ENCODE peak calls at places on chromosomes 7 and 10, in six cellular contexts. C is activated T-helper 1 cell treated with anti-CD3 and anti-CD28 coated beads, Interleukin-12 subunit alpha, Interleukin-12 subunit beta, Interleukin-2, Interleukin-4 antibody, amounts not matched to agents 30 ng/mL and 10 ng/mL and 1 ng/mL, durations not matched to agents 14 hours and 24 hours and 36 hours; R is NCI-H1105 treated with DMSO at 0.1 percent for 48 hours; N is gastrocnemius medialis; Q is posterior vena cava; T is stimulated activated CD4-positive, alpha-beta T cell treated with anti-CD3 and anti-CD28 coated beads, Interleukin-15, amount 100 ng/mL, for 1 hour. K is an unnamed sample.

GRCh38 chr7:100034871-100035510 is 14.6 kb upstream of the ZSCAN21 start:
- DNase-seq in T (no peak), N (no peak), C (no peak), R (no peak), Q (no peak), K (no peak)

GRCh38 chr10:81995254-81995653 is 120.3 kb downstream of the NRG3 start:
- DNase-seq in C (no peak), T (no peak), Q (no peak), N (no peak), R (no peak), K (no peak)

GRCh38 chr7:143434660-143435059 is 8.6 kb upstream of the TAS2R60 start:
- DNase-seq in Q (peak), N (peak), C (no peak), T (no peak), R (peak), K (no peak)

GRCh38 chr7:137820677-137821420 is 25.9 kb downstream of the DGKI start:
- DNase-seq in N (peak), Q (peak), R (peak), T (no peak), C (no peak), K (no peak)

GRCh38 chr10:126387931-126388911 is at the start of gene ADAM12:
- DNase-seq in Q (peak), C (no peak), N (no peak), T (no peak), R (no peak), K (no peak)

GRCh38 chr10:74153123-74153522 is 2.1 kb downstream of the ADK start:
- DNase-seq in R (no peak), T (no peak), C (no peak), Q (no peak), N (no peak), K (no peak)

GRCh38 chr10:72665925-72666324 is 26.0 kb upstream of the MCU start:
- DNase-seq in R (no peak), T (no peak), C (no peak), N (no peak), Q (no peak), K (no peak)

GRCh38 chr10:44316187-44316921 is 68.5 kb downstream of the CXCL12 start:
- DNase-seq in R (no peak), Q (no peak), C (no peak), T (no peak), N (no peak), K (no peak)

GRCh38 chr7:140517546-140518369 is 38.5 kb upstream of the MKRN1 start:
- DNase-seq in Q (peak), C (peak), R (peak), N (peak), T (peak), K (peak)